ENCODE peak calls at places on chromosome 15, in five cellular contexts. R, U, D, K and T are unnamed samples.

GRCh38 chr15:69578792-69579587 is 126.4 kb downstream of the RPLP1 start:
- DNase-seq in U (no peak), R (no peak), D (no peak), K (peak), T (no peak)

GRCh38 chr15:65651042-65651322 is 29.2 kb downstream of the SLC24A1 start:
- DNase-seq in U (no peak), D (no peak), R (no peak), K (no peak), T (no peak)

GRCh38 chr15:27573800-27574485 is 525.2 kb downstream of the OCA2 start:
- DNase-seq in D (no peak), R (no peak), K (no peak), U (no peak), T (no peak)

GRCh38 chr15:68330911-68331310 is 53.4 kb downstream of the FEM1B start:
- DNase-seq in K (no peak), U (no peak), R (no peak), D (peak), T (no peak)

GRCh38 chr15:67613708-67614107 is 71.2 kb downstream of the MAP2K5 start:
- DNase-seq in K (peak), U (no peak), D (no peak), R (no peak), T (no peak)

GRCh38 chr15:73464602-73465001 is 21.6 kb downstream of the REC114 start:
- DNase-seq in D (no peak), R (no peak), K (peak), U (no peak), T (no peak)

GRCh38 chr15:71066983-71067382 is 48.3 kb upstream of the THSD4 start:
- DNase-seq in R (no peak), U (no peak), D (no peak), K (no peak), T (no peak)

GRCh38 chr15:31503256-31503655 is 176.6 kb downstream of the KLF13 start:
- DNase-seq in D (no peak), U (no peak), R (no peak), K (no peak), T (no peak)

GRCh38 chr15:88637841-88638625 is 783 bp upstream of the ISG20 start:
- DNase-seq in D (no peak), U (no peak), R (no peak), K (no peak), T (no peak)

GRCh38 chr15:89090791-89091666 is 2.8 kb downstream of the ABHD2 start:
- DNase-seq in D (peak), K (peak), R (peak), U (peak), T (peak)

GRCh38 chr15:91887921-91888373 is 34.4 kb downstream of the SLCO3A1 start:
- DNase-seq in D (no peak), R (no peak), U (no peak), K (no peak), T (peak)

GRCh38 chr15:71352125-71352524 is 236.9 kb downstream of the THSD4 start:
- DNase-seq in K (no peak), U (no peak), D (no peak), R (no peak), T (no peak)

GRCh38 chr15:76286231-76286879 is 24.9 kb downstream of the ETFA start:
- DNase-seq in D (no peak), R (no peak), K (no peak), U (peak), T (no peak)

GRCh38 chr15:52010633-52011595 is 8.1 kb upstream of the MAPK6 start:
- DNase-seq in R (peak), U (no peak), D (no peak), K (peak), T (no peak)

GRCh38 chr15:31271706-31272557 is 54.7 kb upstream of the KLF13 start:
- DNase-seq in K (no peak), U (no peak), R (no peak), D (no peak), T (peak)

GRCh38 chr15:49831206-49831965 is 210.5 kb downstream of the DTWD1 start:
- DNase-seq in K (peak), R (no peak), D (no peak), U (no peak), T (peak)

GRCh38 chr15:77497108-77497737 is 76.5 kb downstream of the HMG20A start:
- DNase-seq in U (no peak), R (no peak), D (peak), K (no peak), T (peak)

GRCh38 chr15:58873267-58873666 is 60.2 kb downstream of the SLTM start:
- DNase-seq in R (no peak), K (peak), D (no peak), U (no peak), T (no peak)

GRCh38 chr15:101540480-101541239 is 51.2 kb upstream of the PCSK6 start:
- DNase-seq in U (no peak), K (no peak), R (no peak), D (no peak), T (no peak)

GRCh38 chr15:71195242-71195641 is 80.0 kb downstream of the THSD4 start:
- DNase-seq in R (no peak), U (no peak), D (no peak), K (peak), T (no peak)

GRCh38 chr15:94844533-94845390 is 613.4 kb downstream of the MCTP2 start:
- DNase-seq in K (no peak), D (peak), R (no peak), U (no peak), T (peak)

GRCh38 chr15:80401471-80401870 is 2.7 kb upstream of the ARNT2 start:
- DNase-seq in R (no peak), U (no peak), K (no peak), D (no peak), T (no peak)

GRCh38 chr15:69808756-69809155 is 289.0 kb downstream of the TLE3 start:
- DNase-seq in R (no peak), K (no peak), U (no peak), D (no peak), T (peak)

GRCh38 chr15:90106522-90107117 is 4.4 kb upstream of the IDH2 start:
- DNase-seq in D (no peak), U (no peak), R (no peak), K (peak), T (no peak)

GRCh38 chr15:88727439-88727838 is 75.8 kb upstream of the ACAN start:
- DNase-seq in D (no peak), K (peak), R (no peak), U (no peak), T (no peak)